ENCODE peak calls at places on chromosomes 6 and 20, in nine cellular contexts. M is brain microvascular endothelial cell, U is psoas muscle, Z is cardiac muscle cell, Q is PC-3, X is H9, H is mesothelial cell of epicardium, D is RWPE1, C is A549. E is an unnamed sample.

GRCh38 chr20:44057698-44058675 is 129.0 kb downstream of the JPH2 start:
- DNase-seq in D (no peak), Q (no peak), M (no peak), H (no peak), X (no peak), C (no peak), U (no peak), Z (no peak), E (no peak)

GRCh38 chr6:126937426-126937825 is 181.0 kb upstream of the RSPO3 start:
- DNase-seq in M (no peak), C (no peak), U (no peak), H (no peak), D (no peak), Z (no peak), X (no peak), Q (no peak), E (no peak)

GRCh38 chr20:49562341-49563014 is 5.5 kb downstream of the PTGIS start:
- DNase-seq in D (peak; percentile 68), X (peak; percentile 77), M (peak; percentile 77), Z (no peak), C (no peak), H (no peak), Q (peak; percentile 74), U (peak; percentile 85), E (no peak)

GRCh38 chr6:95325858-95326257 is 251.5 kb upstream of the MANEA start:
- DNase-seq in X (no peak), M (no peak), U (no peak), Q (peak; percentile 54), H (no peak), Z (no peak), C (no peak), D (peak; percentile 45), E (no peak)

GRCh38 chr20:43972692-43973091 is 58.0 kb downstream of the TOX2 start:
- DNase-seq in C (no peak), X (no peak), Z (no peak), D (no peak), U (no peak), M (no peak), Q (no peak), H (no peak), E (no peak)

GRCh38 chr6:157656437-157657005 is 166.5 kb upstream of the SNX9 start:
- DNase-seq in U (no peak), Q (no peak), H (no peak), C (no peak), M (peak; percentile 26), X (no peak), Z (no peak), D (no peak), E (no peak)

GRCh38 chr6:55713411-55713810 is 134.4 kb upstream of the HMGCLL1 start:
- DNase-seq in H (no peak), C (no peak), U (no peak), Z (no peak), D (no peak), X (no peak), Q (no peak), M (peak; percentile 12), E (no peak)

GRCh38 chr20:31606678-31606927 is 1.5 kb downstream of the ID1 start:
- DNase-seq in Q (no peak), Z (no peak), U (no peak), C (no peak), X (peak; percentile 73), D (no peak), H (no peak), M (no peak), E (no peak)

GRCh38 chr6:122068291-122068769 is 331.1 kb upstream of the HSF2 start:
- DNase-seq in Q (no peak), C (no peak), M (no peak), D (no peak), H (no peak), Z (no peak), X (no peak), U (no peak), E (no peak)

GRCh38 chr6:150710236-150710635 is 110.6 kb downstream of the PLEKHG1 start:
- DNase-seq in X (no peak), Z (no peak), D (no peak), H (no peak), C (no peak), U (no peak), Q (peak; percentile 4), M (no peak), E (no peak)

GRCh38 chr20:4788314-4788713 is 66.6 kb downstream of the PRND start:
- DNase-seq in D (no peak), U (no peak), Q (no peak), M (no peak), C (no peak), H (no peak), Z (no peak), X (no peak), E (no peak)

GRCh38 chr20:16263582-16263981 is 309.7 kb downstream of the KIF16B start:
- DNase-seq in H (no peak), Q (no peak), U (no peak), C (no peak), X (no peak), D (no peak), Z (no peak), M (no peak), E (no peak)

GRCh38 chr6:98014791-98015201 is 731.8 kb upstream of the MMS22L start:
- DNase-seq in U (no peak), M (no peak), C (no peak), H (no peak), Z (no peak), Q (no peak), D (no peak), X (no peak), E (no peak)

GRCh38 chr6:150573041-150573681 is 26.5 kb upstream of the PLEKHG1 start:
- DNase-seq in D (no peak), M (no peak), Q (no peak), X (no peak), H (no peak), Z (peak; percentile 32), C (no peak), U (no peak), E (no peak)

GRCh38 chr6:128657181-128657580 is 136.8 kb upstream of the PTPRK start:
- DNase-seq in Q (no peak), Z (no peak), C (no peak), M (no peak), U (no peak), X (no peak), D (no peak), H (no peak), E (no peak)

GRCh38 chr6:21459646-21460045 is 133.9 kb upstream of the SOX4 start:
- DNase-seq in D (no peak), C (no peak), H (no peak), Q (no peak), M (no peak), Z (peak; percentile 20), X (no peak), U (no peak), E (no peak)

GRCh38 chr20:53899351-53900167 is 170.8 kb downstream of the BCAS1 start:
- DNase-seq in M (no peak), Z (no peak), X (no peak), Q (peak; percentile 100), H (no peak), C (peak; percentile 60), D (peak; percentile 92), U (no peak), E (peak; percentile 31)

GRCh38 chr20:43515628-43516027 is 8.1 kb downstream of the L3MBTL1 start:
- DNase-seq in Q (no peak), Z (no peak), M (no peak), X (no peak), D (no peak), H (no peak), C (no peak), U (no peak), E (no peak)

GRCh38 chr20:3753098-3753497 is 14.5 kb downstream of the ADISSP start:
- DNase-seq in D (no peak), M (peak; percentile 68), Z (peak; percentile 68), Q (peak; percentile 68), H (no peak), C (peak; percentile 89), X (peak; percentile 81), U (no peak), E (peak; percentile 53)
- TF ChIP-seq CTCF in D (peak; percentile 71), M (peak; percentile 92), Z (peak; percentile 88), Q (peak; percentile 88), H (peak; percentile 39), C (peak; percentile 81), X (peak; percentile 81), U (peak; percentile 73), E (peak; percentile 71)

DNA sequence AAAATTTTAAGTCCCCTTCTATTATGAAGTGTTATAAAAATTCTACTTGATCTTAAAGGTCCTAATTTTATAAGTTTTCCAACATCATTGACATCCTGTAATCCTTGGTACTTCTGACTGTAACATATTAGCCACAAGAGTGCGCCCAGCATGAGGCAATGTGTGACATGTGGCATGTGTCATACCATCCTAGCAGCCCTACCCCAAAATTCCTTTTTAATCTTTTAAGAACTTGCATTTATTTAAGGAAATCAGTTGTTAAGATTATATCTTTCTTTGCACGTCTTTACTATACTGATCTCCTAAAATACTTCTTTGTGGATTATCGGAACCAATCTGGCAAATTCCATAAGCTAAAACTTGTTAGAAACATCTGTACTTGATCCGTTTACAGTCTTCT is 167.1 kb upstream of the SLC24A3 start:
- DNase-seq in D (no peak), H (no peak), C (no peak), Z (no peak), M (no peak), X (no peak), Q (peak; percentile 17), U (no peak), E (no peak)
- TF ChIP-seq CTCF in D (no peak), H (no peak), C (no peak), Z (no peak), M (no peak), X (no peak), Q (peak; percentile 36), U (no peak), E (no peak)

DNA sequence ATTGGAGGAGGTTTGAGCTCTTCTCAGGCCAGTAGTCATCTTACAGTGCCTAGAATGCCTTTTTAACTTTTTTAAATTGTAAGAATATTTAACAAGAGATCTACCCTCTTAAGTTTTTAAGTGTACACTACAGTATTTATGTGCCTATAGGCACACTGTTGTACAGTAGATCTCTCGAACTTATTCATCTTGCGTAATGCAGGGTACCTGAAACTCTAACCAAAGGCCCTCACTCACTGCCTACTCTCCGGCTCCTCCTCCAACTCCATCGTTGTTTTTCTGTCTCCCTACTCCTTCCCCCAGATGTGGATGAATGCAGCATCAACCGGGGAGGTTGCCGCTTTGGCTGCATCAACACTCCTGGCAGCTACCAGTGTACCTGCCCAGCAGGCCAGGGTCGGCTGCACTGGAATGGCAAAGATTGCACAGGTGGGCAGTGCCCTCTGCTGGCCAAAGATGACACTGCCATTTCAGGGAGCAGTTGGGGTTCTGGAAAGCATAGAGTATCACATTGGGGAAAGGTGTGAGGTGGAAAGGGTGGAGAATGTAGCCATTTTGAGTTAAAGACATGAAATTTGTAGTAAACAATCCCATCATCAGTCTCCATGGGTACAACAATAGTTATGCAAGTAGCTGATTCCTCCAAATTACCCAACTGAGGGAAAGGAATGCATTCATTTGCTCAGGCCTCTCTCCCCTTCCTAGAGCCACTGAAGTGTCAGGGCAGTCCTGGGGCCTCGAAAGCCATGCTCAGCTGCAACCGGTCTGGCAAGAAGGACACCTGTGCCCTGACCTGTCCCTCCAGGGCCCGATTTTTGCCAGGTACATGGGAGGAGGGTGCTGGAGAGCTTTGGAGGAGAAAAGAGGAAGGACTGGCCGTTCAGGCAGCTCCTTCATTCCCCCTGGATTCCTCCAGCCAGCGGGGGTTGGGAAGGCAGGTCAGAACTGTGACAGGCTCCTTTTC is 18.4 kb upstream of the ZNF76 start:
- DNase-seq in X (peak; percentile 85), Q (peak; percentile 88), Z (peak; percentile 83), D (peak; percentile 85), M (peak; percentile 46), C (peak; percentile 80), H (peak; percentile 65), U (peak; percentile 79), E (peak; percentile 66)
- TF ChIP-seq CTCF in X (peak; percentile 99), Q (peak; percentile 99), Z (peak; percentile 98), D (peak; percentile 94), M (peak; percentile 99), C (peak; percentile 80), H (peak; percentile 95), U (peak; percentile 93), E (peak; percentile 95)

GRCh38 chr6:90098025-90098474 is 198.6 kb downstream of the BACH2 start:
- DNase-seq in M (peak; percentile 35), U (peak; percentile 81), X (no peak), D (peak; percentile 87), H (no peak), Q (peak; percentile 58), C (no peak), Z (no peak), E (no peak)
- TF ChIP-seq CTCF in M (peak; percentile 52), U (peak; percentile 37), X (no peak), D (peak; percentile 79), H (no peak), Q (peak; percentile 52), C (no peak), Z (peak; percentile 48), E (no peak)